ENCODE peak calls at places on chromosomes 4 and X, in ten cellular contexts. T, Q, U, Z, P, C, F, K, R and E are unnamed samples.

GRCh38 chr4:100826808-100827548 is 309.2 kb upstream of the EMCN start:
- DNase-seq in Z (no peak), F (no peak), P (no peak), R (no peak), T (no peak), C (no peak), Q (no peak), U (no peak), K (no peak), E (no peak)

GRCh38 chr4:24477919-24478318 is 106.4 kb downstream of the DHX15 start:
- DNase-seq in K (peak; percentile 81), R (peak; percentile 93), F (peak; percentile 92), U (peak; percentile 89), T (no peak), Z (peak; percentile 56), P (no peak), C (no peak), Q (no peak), E (peak; percentile 90)

GRCh38 chrX:1453390-1453783 is 678 bp upstream of the ASMTL start:
- DNase-seq in U (no peak), T (no peak), K (no peak), Q (no peak), Z (no peak), C (peak; percentile 94), P (no peak), F (no peak), R (no peak), E (no peak)

GRCh38 chr4:154720618-154721267 is 23.1 kb upstream of the LRAT start:
- DNase-seq in R (no peak), Z (no peak), P (no peak), Q (no peak), F (no peak), U (no peak), K (no peak), T (no peak), C (no peak), E (no peak)

GRCh38 chr4:109040441-109040840 is 262.0 kb downstream of the COL25A1 start:
- DNase-seq in R (no peak), T (no peak), Q (no peak), C (no peak), Z (peak; percentile 49), U (no peak), P (no peak), F (no peak), K (peak; percentile 4), E (no peak)

GRCh38 chrX:43861750-43862149 is 20.5 kb downstream of the MAOB start:
- DNase-seq in R (no peak), Q (no peak), T (no peak), K (peak; percentile 50), Z (no peak), U (no peak), C (no peak), P (no peak), F (no peak), E (no peak)

GRCh38 chr4:2436761-2437474 is 18.2 kb downstream of the CFAP99 start:
- DNase-seq in Q (no peak), T (no peak), K (no peak), Z (no peak), F (no peak), P (no peak), C (no peak), U (no peak), R (no peak), E (no peak)

GRCh38 chrX:16096131-16096530 is 27.2 kb upstream of the GRPR start:
- DNase-seq in U (no peak), F (no peak), R (no peak), P (no peak), C (no peak), Z (no peak), K (no peak), T (no peak), Q (no peak), E (no peak)

GRCh38 chrX:115234220-115234557 is 293 bp upstream of the LRCH2 start:
- DNase-seq in P (no peak), K (no peak), F (peak; percentile 36), R (no peak), U (no peak), T (no peak), C (no peak), Z (peak; percentile 5), Q (no peak), E (peak; percentile 29)

GRCh38 chrX:39955621-39956020 is 142.1 kb downstream of the BCOR start:
- DNase-seq in U (no peak), P (no peak), C (no peak), F (peak; percentile 16), T (no peak), R (no peak), Z (no peak), Q (no peak), K (no peak), E (no peak)

GRCh38 chr4:82097504-82097903 is 276.3 kb downstream of the HNRNPD start:
- DNase-seq in Q (no peak), F (peak; percentile 0), Z (no peak), T (no peak), U (no peak), K (peak; percentile 2), C (no peak), P (no peak), R (no peak), E (no peak)

GRCh38 chr4:148962539-148963290 is 520.5 kb upstream of the NR3C2 start:
- DNase-seq in F (peak; percentile 20), C (no peak), Q (no peak), Z (no peak), R (no peak), P (no peak), T (no peak), U (no peak), K (peak; percentile 64), E (peak; percentile 0)

GRCh38 chr4:54660145-54660535 is 2.4 kb downstream of the KIT start:
- DNase-seq in P (no peak), F (no peak), Z (no peak), K (no peak), Q (no peak), T (no peak), U (no peak), C (no peak), R (no peak), E (no peak)
- H3K4me3 ChIP-seq in P (no peak overlapping the region), F (no peak overlapping the region), Z (peak overlapping the region; percentile 70), K (no peak overlapping the region), Q (no peak overlapping the region), T (no peak overlapping the region), U (no peak overlapping the region), C (peak overlapping the region; percentile 54), R (no peak overlapping the region), E (no peak overlapping the region)

DNA sequence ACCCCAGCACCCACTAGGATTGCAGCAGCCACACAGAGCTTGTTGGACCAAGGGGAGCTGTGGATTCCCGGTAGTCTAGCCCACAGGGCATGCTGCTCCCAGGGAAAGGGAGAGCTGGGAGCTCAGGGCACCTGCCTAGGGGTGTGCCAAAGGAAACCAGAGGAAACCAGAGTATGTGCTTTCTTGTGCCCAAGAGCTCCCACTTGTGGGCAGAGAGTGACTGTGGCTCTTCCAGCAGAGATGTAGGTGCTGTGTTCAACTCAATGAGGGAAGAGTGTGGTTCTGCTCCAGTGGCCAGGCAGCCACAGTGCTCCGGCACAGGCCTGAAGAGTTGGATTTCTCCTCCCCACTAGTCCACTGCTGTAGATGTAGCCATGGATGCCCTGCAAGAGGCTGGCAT is 1050.0 kb upstream of the INTU start:
- DNase-seq in R (no peak), P (no peak), Z (no peak), T (no peak), Q (no peak), F (peak; percentile 23), K (no peak), C (no peak), U (no peak), E (peak; percentile 25)
- TF ChIP-seq CTCF in R (peak; percentile 19), P (no peak), Z (peak; percentile 32), T (no peak), Q (peak; percentile 10), F (peak; percentile 52), K (no peak), C (no peak), U (peak; percentile 24), E (peak; percentile 47)

GRCh38 chrX:118973389-118974087 is 880 bp upstream of the LONRF3 start:
- DNase-seq in F (no peak), R (no peak), K (no peak), Z (no peak), Q (no peak), C (peak; percentile 68), P (peak; percentile 18), T (peak; percentile 24), U (no peak), E (no peak)
- H3K4me3 ChIP-seq in F (no peak overlapping the region), R (no peak overlapping the region), K (no peak overlapping the region), Z (no peak overlapping the region), Q (no peak overlapping the region), C (peak overlapping the region; percentile 61), P (peak overlapping the region; percentile 42), T (no peak overlapping the region), U (no peak overlapping the region), E (no peak overlapping the region)

DNA sequence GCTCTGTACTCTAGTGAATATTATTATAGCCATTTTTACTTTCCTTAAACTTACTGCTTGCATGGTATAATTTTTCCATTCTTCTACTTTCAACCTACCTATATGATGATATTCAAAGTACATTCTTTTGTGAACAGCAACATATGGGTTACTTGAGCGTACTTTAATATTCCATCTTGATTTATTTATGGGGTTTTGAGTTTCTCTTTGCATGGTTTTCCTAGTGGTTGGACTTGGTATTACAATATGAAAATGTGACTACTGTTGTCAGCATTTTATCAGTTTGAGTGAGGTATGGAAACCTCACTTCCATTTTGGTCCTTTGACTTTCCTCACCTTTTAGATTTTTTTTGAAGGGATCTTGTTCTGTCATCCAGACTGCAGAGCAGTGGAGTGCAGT is 35.9 kb downstream of the ADGRG4 start:
- DNase-seq in T (no peak), Q (no peak), R (no peak), C (no peak), P (no peak), F (peak; percentile 12), U (no peak), Z (no peak), K (no peak), E (no peak)
- TF ChIP-seq CTCF in T (peak; percentile 37), Q (peak; percentile 32), R (peak; percentile 31), C (no peak), P (peak; percentile 22), F (no peak), U (peak; percentile 20), Z (peak; percentile 31), K (peak; percentile 16), E (peak; percentile 33)

DNA sequence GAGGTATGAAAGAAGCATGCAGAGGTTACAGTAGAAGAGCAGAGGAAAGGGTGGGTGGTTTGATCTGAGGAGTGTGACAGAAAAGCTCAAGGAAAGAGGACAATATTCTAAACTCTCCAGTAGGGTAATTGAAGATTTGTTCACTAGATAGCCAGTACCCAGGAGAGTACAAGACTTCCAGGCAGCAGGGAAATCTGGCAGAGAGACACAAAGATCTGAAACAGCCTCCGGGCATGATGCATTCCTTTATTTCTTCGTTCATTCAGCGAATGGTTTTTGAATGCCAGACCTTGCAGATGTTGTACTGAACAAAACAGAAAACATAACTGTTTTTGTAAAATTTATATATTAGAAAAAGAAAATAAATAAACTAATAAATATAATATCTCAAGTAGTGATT is 766.6 kb downstream of the FAT4 start:
- DNase-seq in Z (peak; percentile 35), P (no peak), C (no peak), T (no peak), U (no peak), F (no peak), K (no peak), Q (no peak), R (no peak), E (no peak)
- H3K4me3 ChIP-seq in Z (no peak overlapping the region), P (no peak overlapping the region), C (no peak overlapping the region), T (no peak overlapping the region), U (no peak overlapping the region), F (no peak overlapping the region), K (no peak overlapping the region), Q (no peak overlapping the region), R (no peak overlapping the region), E (no peak overlapping the region)